ENCODE peak calls at places on chromosomes 16 and 17, in nine cellular contexts. L, O, W, Z, R, P, T, F and D are unnamed samples.

GRCh38 chr16:83793179-83793578 is 14.6 kb upstream of the HSBP1 start:
- DNase-seq in L (no peak), O (no peak), W (no peak), Z (no peak), R (peak; percentile 57), P (no peak), T (no peak), F (no peak), D (no peak)

GRCh38 chr17:20775331-20775730 is 195.8 kb downstream of the CDRT15L2 start:
- DNase-seq in L (no peak), O (no peak), W (no peak), Z (no peak), R (no peak), P (no peak), T (no peak), F (no peak), D (no peak)

GRCh38 chr17:691423-691822 is 23.2 kb downstream of the VPS53 start:
- DNase-seq in L (no peak), O (no peak), W (no peak), Z (no peak), R (no peak), P (no peak), T (no peak), F (no peak), D (no peak)

GRCh38 chr16:11263737-11264136 is 5.4 kb downstream of the TNP2 start:
- DNase-seq in L (no peak), O (no peak), W (no peak), Z (no peak), R (no peak), P (no peak), T (no peak), F (no peak), D (no peak)

GRCh38 chr16:11682655-11683096 is 14.4 kb downstream of the SNN start:
- DNase-seq in L (no peak), O (no peak), W (no peak), Z (no peak), R (no peak), P (no peak), T (no peak), F (no peak), D (no peak)

GRCh38 chr17:17924131-17924856 is 47.9 kb downstream of the TOM1L2 start:
- DNase-seq in L (no peak), O (no peak), W (no peak), Z (no peak), R (no peak), P (no peak), T (no peak), F (no peak), D (no peak)

GRCh38 chr17:73278465-73279453 is 17.1 kb upstream of the CPSF4L start:
- DNase-seq in L (no peak), O (no peak), W (peak; percentile 46), Z (no peak), R (no peak), P (no peak), T (no peak), F (no peak), D (no peak)

GRCh38 chr17:40025991-40026815 is 11.0 kb downstream of the CSF3 start:
- DNase-seq in L (no peak), O (no peak), W (no peak), Z (no peak), R (no peak), P (no peak), T (no peak), F (no peak), D (no peak)

GRCh38 chr16:75218256-75219076 is at the start of gene CTRB1:
- DNase-seq in L (no peak), O (no peak), W (no peak), Z (no peak), R (no peak), P (no peak), T (no peak), F (no peak), D (no peak)

GRCh38 chr17:7838291-7839075 is 4.5 kb downstream of the KDM6B start:
- DNase-seq in L (no peak), O (no peak), W (peak; percentile 70), Z (no peak), R (peak; percentile 78), P (peak; percentile 55), T (peak; percentile 85), F (no peak), D (no peak)

DNA sequence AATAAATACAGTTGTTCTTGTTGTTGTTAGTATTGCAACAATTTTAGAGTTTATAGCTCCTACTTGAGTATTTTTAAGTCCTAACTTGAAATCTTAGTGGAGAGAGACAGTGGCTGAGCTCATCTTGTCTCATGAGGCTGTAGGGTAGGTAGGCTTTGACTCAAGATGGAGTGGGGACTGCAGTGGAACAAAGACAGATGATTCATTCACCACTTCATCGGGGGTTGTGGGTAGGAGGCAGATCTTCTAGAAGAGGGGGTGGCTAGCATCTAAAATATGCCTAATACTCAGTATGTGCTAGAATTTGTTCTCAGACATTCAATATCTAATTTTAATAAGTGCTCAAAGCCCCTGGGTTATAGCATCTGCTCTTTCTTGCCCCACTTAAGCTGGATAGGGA is 13.1 kb upstream of the MMD start:
- DNase-seq in L (no peak), O (no peak), W (no peak), Z (no peak), R (no peak), P (no peak), T (no peak), F (no peak), D (no peak)
- H3K4me1 ChIP-seq in L (peaks cover 43% of the 10 kb centered on the region), O (no peaks in the 10 kb centered on the region), W (peaks cover 14% of the 10 kb centered on the region), Z (peaks cover 24% of the 10 kb centered on the region), R (peaks cover 4% of the 10 kb centered on the region), P (peaks cover 4% of the 10 kb centered on the region), T (peaks cover 2% of the 10 kb centered on the region), F (peaks cover 19% of the 10 kb centered on the region), D (no peaks in the 10 kb centered on the region)

DNA sequence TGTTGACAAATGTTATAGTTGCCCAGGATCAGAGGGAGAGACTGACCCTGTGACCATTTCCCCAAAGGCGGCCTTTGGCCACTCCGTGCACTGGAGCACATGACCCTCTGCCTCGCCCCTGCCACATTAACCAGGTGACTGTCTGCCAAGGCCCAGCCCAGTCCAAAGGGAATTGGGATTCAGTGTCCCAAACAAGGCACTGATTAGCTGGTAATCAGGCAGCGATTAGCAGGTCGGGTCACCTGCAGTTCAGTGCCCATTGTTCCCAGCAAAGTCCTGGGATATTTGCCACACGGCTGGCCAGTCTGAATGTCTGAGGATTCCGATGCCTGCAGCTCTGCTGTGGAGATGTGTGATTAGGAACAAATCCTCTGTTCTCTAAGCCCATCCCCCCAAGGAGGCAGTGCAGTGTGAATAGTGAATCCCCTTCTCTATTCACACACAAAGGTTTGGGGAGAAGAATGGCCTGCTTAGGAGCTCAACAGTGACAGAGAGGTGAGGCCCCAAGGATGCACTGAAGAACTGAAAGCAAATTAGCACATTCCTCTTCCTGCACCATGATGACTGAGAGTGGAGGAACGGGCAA is 123.1 kb upstream of the MAF start:
- DNase-seq in L (no peak), O (no peak), W (no peak), Z (no peak), R (peak; percentile 11), P (no peak), T (peak; percentile 94), F (no peak), D (no peak)
- H3K27me3 ChIP-seq in L (no peaks in the 10 kb centered on the region), O (no peaks in the 10 kb centered on the region), W (no peaks in the 10 kb centered on the region), Z (no peaks in the 10 kb centered on the region), R (no peaks in the 10 kb centered on the region), P (no peaks in the 10 kb centered on the region), T (no peaks in the 10 kb centered on the region), F (no peaks in the 10 kb centered on the region), D (no peaks in the 10 kb centered on the region)

GRCh38 chr16:50699345-50700159 is 6.1 kb downstream of the NOD2 start:
- DNase-seq in L (no peak), O (peak; percentile 61), W (no peak), Z (no peak), R (no peak), P (no peak), T (peak; percentile 35), F (no peak), D (no peak)
- H3K4me1 ChIP-seq in L (peaks cover 32% of the 10 kb centered on the region), O (peaks cover 48% of the 10 kb centered on the region), W (no peaks in the 10 kb centered on the region), Z (peaks cover 30% of the 10 kb centered on the region), R (no peaks in the 10 kb centered on the region), P (peaks cover 27% of the 10 kb centered on the region), T (no peaks in the 10 kb centered on the region), F (peaks cover 70% of the 10 kb centered on the region), D (no peaks in the 10 kb centered on the region)

GRCh38 chr17:79775635-79776034 is 2.3 kb upstream of the CBX2 start:
- DNase-seq in L (no peak), O (no peak), W (no peak), Z (no peak), R (no peak), P (no peak), T (no peak), F (no peak), D (no peak)
- H3K27me3 ChIP-seq in L (no peaks in the 10 kb centered on the region), O (no peaks in the 10 kb centered on the region), W (no peaks in the 10 kb centered on the region), Z (peaks cover 68% of the 10 kb centered on the region), R (peaks cover 12% of the 10 kb centered on the region), P (peaks cover 35% of the 10 kb centered on the region), T (no peaks in the 10 kb centered on the region), F (peaks cover 93% of the 10 kb centered on the region), D (no peaks in the 10 kb centered on the region)

GRCh38 chr17:42530952-42531454 is 5.0 kb upstream of the NAGLU start:
- DNase-seq in L (no peak), O (no peak), W (no peak), Z (no peak), R (no peak), P (no peak), T (no peak), F (no peak), D (no peak)
- H3K4me1 ChIP-seq in L (peaks cover 58% of the 10 kb centered on the region), O (peaks cover 32% of the 10 kb centered on the region), W (peaks cover 2% of the 10 kb centered on the region), Z (peaks cover 44% of the 10 kb centered on the region), R (peaks cover 10% of the 10 kb centered on the region), P (peaks cover 14% of the 10 kb centered on the region), T (peaks cover 5% of the 10 kb centered on the region), F (peaks cover 66% of the 10 kb centered on the region), D (peaks cover 3% of the 10 kb centered on the region)

GRCh38 chr16:66843191-66843590 is 1.0 kb upstream of the CA7 start:
- DNase-seq in L (no peak), O (no peak), W (no peak), Z (no peak), R (no peak), P (no peak), T (no peak), F (no peak), D (no peak)
- H3K27me3 ChIP-seq in L (peaks cover 4% of the 10 kb centered on the region), O (no peaks in the 10 kb centered on the region), W (peaks cover 84% of the 10 kb centered on the region), Z (peaks cover 31% of the 10 kb centered on the region), R (peaks cover 51% of the 10 kb centered on the region), P (peaks cover 23% of the 10 kb centered on the region), T (peaks cover 23% of the 10 kb centered on the region), F (peaks cover 52% of the 10 kb centered on the region), D (peaks cover 20% of the 10 kb centered on the region)

DNA sequence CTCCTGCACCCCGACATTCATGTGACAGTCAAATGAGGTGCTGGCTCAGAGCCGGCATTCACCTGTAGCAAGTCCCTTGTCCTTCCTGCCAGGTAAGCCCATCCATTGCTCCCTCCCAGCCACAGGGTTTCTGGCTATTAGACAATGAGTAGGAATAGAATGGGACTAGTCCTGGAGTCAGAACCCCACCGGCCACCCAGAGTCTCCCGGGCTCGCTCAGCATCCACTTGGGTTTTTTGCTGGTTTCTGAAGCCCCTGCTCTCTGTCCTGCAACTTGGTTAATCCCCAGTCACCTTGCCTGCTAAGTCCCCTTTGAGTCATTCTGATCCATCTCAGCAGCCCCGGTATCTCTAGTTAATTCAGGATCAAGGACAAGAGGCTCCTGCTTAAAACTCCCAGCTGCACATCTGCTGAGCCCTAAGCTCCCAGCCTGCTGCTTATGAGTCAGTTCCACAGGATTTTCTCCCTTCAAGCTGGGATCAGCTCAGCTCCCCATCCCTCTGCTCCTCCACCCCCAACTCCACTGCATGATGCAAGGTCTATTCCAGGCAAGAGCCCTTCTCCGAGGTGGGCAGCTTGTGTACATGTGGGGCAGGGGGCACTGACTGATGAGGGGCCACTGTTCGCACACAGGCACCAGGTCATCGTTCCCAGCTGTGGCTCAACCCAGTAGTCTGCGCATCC is 19.9 kb upstream of the MRPS23 start:
- DNase-seq in L (no peak), O (no peak), W (no peak), Z (no peak), R (no peak), P (no peak), T (no peak), F (no peak), D (no peak)
- H3K4me1 ChIP-seq in L (peaks cover 80% of the 10 kb centered on the region), O (peaks cover 57% of the 10 kb centered on the region), W (peaks cover 11% of the 10 kb centered on the region), Z (peaks cover 34% of the 10 kb centered on the region), R (peaks cover 30% of the 10 kb centered on the region), P (peaks cover 32% of the 10 kb centered on the region), T (peaks cover 13% of the 10 kb centered on the region), F (peaks cover 74% of the 10 kb centered on the region), D (peaks cover 7% of the 10 kb centered on the region)